ENCODE peak calls at places on chromosomes 11 and 22, in nine cellular contexts. One of them, this sample, is unnamed.

GRCh38 chr11:41058138-41058537 is 401.3 kb downstream of the LRRC4C start:
- DNase-seq in fibroblast of lung: no peak
- DNase-seq in endothelial cell of umbilical vein: no peak
- DNase-seq in neuronal stem cell: no peak
- DNase-seq in osteoblast: no peak
- DNase-seq in mesenchymal stem cell: no peak
- DNase-seq in IMR-90: no peak
- DNase-seq in GM23338: no peak
- DNase-seq in neural progenitor cell: no peak
- DNase-seq in this sample: no peak

GRCh38 chr22:22565991-22566390 is 6.9 kb upstream of the PRAME start:
- DNase-seq in neuronal stem cell: no peak
- DNase-seq in IMR-90: peak; percentile 44
- DNase-seq in osteoblast: no peak
- DNase-seq in endothelial cell of umbilical vein: no peak
- DNase-seq in fibroblast of lung: peak; percentile 3
- DNase-seq in mesenchymal stem cell: peak; percentile 21
- DNase-seq in GM23338: no peak
- DNase-seq in neural progenitor cell: no peak
- DNase-seq in this sample: no peak

GRCh38 chr22:33443688-33444087 is 385.5 kb upstream of the SYN3 start:
- DNase-seq in GM23338: no peak
- DNase-seq in endothelial cell of umbilical vein: no peak
- DNase-seq in IMR-90: no peak
- DNase-seq in mesenchymal stem cell: no peak
- DNase-seq in neuronal stem cell: no peak
- DNase-seq in fibroblast of lung: no peak
- DNase-seq in osteoblast: no peak
- DNase-seq in neural progenitor cell: no peak
- DNase-seq in this sample: no peak

GRCh38 chr22:44003016-44003775 is 20.9 kb upstream of the PARVB start:
- DNase-seq in neural progenitor cell: no peak
- DNase-seq in mesenchymal stem cell: no peak
- DNase-seq in osteoblast: no peak
- DNase-seq in IMR-90: no peak
- DNase-seq in endothelial cell of umbilical vein: peak; percentile 31
- DNase-seq in neuronal stem cell: no peak
- DNase-seq in GM23338: no peak
- DNase-seq in fibroblast of lung: no peak
- DNase-seq in this sample: no peak

GRCh38 chr11:131692961-131693360 is 322.5 kb downstream of the NTM start:
- DNase-seq in GM23338: no peak
- DNase-seq in fibroblast of lung: no peak
- DNase-seq in endothelial cell of umbilical vein: no peak
- DNase-seq in IMR-90: no peak
- DNase-seq in osteoblast: peak; percentile 44
- DNase-seq in neuronal stem cell: no peak
- DNase-seq in mesenchymal stem cell: no peak
- DNase-seq in neural progenitor cell: no peak
- DNase-seq in this sample: no peak

GRCh38 chr11:13364388-13364787 is 86.8 kb downstream of the BMAL1 start:
- DNase-seq in GM23338: no peak
- DNase-seq in fibroblast of lung: peak; percentile 23
- DNase-seq in neural progenitor cell: no peak
- DNase-seq in osteoblast: no peak
- DNase-seq in neuronal stem cell: no peak
- DNase-seq in mesenchymal stem cell: no peak
- DNase-seq in IMR-90: no peak
- DNase-seq in endothelial cell of umbilical vein: no peak
- DNase-seq in this sample: no peak

GRCh38 chr22:36741204-36741793 is 34.6 kb downstream of the IFT27 start:
- DNase-seq in neural progenitor cell: peak; percentile 30
- DNase-seq in GM23338: peak; percentile 60
- DNase-seq in IMR-90: no peak
- DNase-seq in fibroblast of lung: no peak
- DNase-seq in mesenchymal stem cell: peak; percentile 12
- DNase-seq in neuronal stem cell: no peak
- DNase-seq in endothelial cell of umbilical vein: no peak
- DNase-seq in osteoblast: no peak
- DNase-seq in this sample: peak; percentile 69

GRCh38 chr22:39250131-39250530 is 5.3 kb upstream of the PDGFB start:
- DNase-seq in neuronal stem cell: no peak
- DNase-seq in osteoblast: no peak
- DNase-seq in GM23338: no peak
- DNase-seq in neural progenitor cell: peak; percentile 37
- DNase-seq in fibroblast of lung: no peak
- DNase-seq in IMR-90: no peak
- DNase-seq in mesenchymal stem cell: no peak
- DNase-seq in endothelial cell of umbilical vein: no peak
- DNase-seq in this sample: no peak

GRCh38 chr22:44545773-44546172 is 47.7 kb upstream of the RTL6 start:
- DNase-seq in neural progenitor cell: no peak
- DNase-seq in endothelial cell of umbilical vein: no peak
- DNase-seq in IMR-90: no peak
- DNase-seq in osteoblast: no peak
- DNase-seq in mesenchymal stem cell: no peak
- DNase-seq in GM23338: no peak
- DNase-seq in fibroblast of lung: no peak
- DNase-seq in neuronal stem cell: no peak
- DNase-seq in this sample: no peak

GRCh38 chr11:9601041-9601875 is 27.8 kb downstream of the WEE1 start:
- DNase-seq in osteoblast: peak; percentile 84
- DNase-seq in fibroblast of lung: peak; percentile 47
- DNase-seq in mesenchymal stem cell: peak; percentile 82
- DNase-seq in neural progenitor cell: no peak
- DNase-seq in endothelial cell of umbilical vein: no peak
- DNase-seq in IMR-90: peak; percentile 89
- DNase-seq in neuronal stem cell: no peak
- DNase-seq in GM23338: peak; percentile 84
- DNase-seq in this sample: peak; percentile 95
- H2AFZ ChIP-seq in osteoblast: peak overlapping the region; percentile 81
- H2AFZ ChIP-seq in fibroblast of lung: peak overlapping the region; percentile 55
- H2AFZ ChIP-seq in mesenchymal stem cell: peak overlapping the region; percentile 11
- H2AFZ ChIP-seq in neural progenitor cell: peak overlapping the region; percentile 3
- H2AFZ ChIP-seq in endothelial cell of umbilical vein: peak overlapping the region; percentile 60
- H2AFZ ChIP-seq in IMR-90: peak overlapping the region; percentile 85
- H2AFZ ChIP-seq in neuronal stem cell: peak overlapping the region; percentile 86
- H2AFZ ChIP-seq in GM23338: peak overlapping the region; percentile 30
- H2AFZ ChIP-seq in this sample: no peak overlapping the region

DNA sequence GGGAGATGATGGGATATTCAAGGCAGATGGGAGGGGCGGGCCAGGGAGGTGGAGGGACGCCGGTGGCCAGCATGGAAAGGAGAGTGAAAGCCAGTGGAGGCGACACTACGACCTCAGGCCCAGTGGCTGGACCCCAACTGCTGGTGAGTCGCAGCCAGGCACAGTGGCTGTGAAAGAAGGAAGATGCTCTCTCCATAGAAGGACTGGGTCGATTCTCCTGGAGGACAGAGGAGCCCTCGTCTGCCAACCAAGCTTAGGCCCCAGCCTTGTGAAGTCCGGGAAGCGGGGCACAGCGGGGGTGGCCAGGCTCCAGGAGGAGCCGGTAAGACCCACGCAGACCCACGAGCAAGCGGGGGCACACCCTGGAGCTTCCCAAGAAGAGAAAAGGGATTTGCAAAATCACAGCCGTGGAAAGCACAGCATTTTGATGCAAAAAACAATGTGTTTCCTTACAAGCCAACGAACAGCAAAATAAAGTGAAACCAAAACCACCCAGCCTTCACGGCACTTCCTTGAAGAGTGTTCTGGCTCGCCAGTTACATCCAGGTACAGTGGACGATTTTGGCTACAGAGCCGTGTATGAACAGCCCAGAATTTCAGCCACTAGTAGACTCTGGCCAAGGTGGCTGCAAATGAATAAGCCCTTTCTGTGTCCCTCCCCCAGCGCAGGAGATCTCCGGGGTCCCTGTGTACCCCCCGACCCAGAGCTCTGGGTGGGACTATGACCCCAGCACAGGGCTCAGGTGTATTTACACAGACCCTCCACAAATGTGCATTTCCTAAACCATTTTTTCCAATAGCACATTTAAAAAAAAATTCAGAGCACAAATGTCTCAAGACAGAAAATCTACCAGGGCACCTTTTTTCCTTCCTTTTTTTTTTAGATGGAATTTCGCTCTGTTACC is 96.9 kb downstream of the TRMU start:
- DNase-seq in osteoblast: no peak
- DNase-seq in fibroblast of lung: no peak
- DNase-seq in GM23338: no peak
- DNase-seq in endothelial cell of umbilical vein: no peak
- DNase-seq in IMR-90: no peak
- DNase-seq in neural progenitor cell: no peak
- DNase-seq in mesenchymal stem cell: no peak
- DNase-seq in neuronal stem cell: no peak
- DNase-seq in this sample: peak; percentile 79
- H2AFZ ChIP-seq in osteoblast: peak overlapping the region; percentile 68
- H2AFZ ChIP-seq in fibroblast of lung: no peak overlapping the region
- H2AFZ ChIP-seq in GM23338: no peak overlapping the region
- H2AFZ ChIP-seq in endothelial cell of umbilical vein: no peak overlapping the region
- H2AFZ ChIP-seq in IMR-90: peak overlapping the region; percentile 69
- H2AFZ ChIP-seq in neural progenitor cell: no peak overlapping the region
- H2AFZ ChIP-seq in mesenchymal stem cell: no peak overlapping the region
- H2AFZ ChIP-seq in neuronal stem cell: no peak overlapping the region
- H2AFZ ChIP-seq in this sample: peak overlapping the region; percentile 91

DNA sequence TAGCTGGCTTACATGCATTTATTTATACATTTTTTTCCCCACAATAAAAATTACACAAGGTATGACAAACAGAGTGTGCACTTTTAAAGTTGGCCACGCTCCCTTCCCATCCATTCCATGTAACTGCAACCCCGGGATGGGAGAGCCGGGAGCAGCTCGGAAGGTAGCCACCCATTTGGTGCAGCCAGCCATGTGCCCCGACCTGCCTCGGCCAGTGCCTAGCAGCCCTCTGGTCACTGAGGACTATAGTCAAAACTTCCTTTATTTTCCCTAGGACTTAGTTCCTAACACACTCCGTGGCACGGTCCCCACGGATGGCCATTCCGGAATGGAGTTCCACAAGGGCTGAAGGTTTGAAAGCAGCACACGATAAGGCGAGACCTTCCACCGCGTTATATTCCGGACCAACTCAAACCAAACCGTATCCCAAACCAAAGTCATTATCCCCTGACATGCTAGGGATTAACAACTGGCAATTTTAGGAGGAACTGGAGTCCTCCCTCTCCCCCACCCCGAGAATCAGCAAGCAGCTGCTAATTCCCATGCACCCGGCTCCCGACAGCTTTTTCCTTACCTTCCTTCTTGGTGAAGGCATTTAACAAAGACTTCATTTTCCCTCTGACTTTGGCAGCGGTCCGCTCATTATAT is 426.4 kb downstream of the SHANK2 start:
- DNase-seq in neuronal stem cell: peak; percentile 26
- DNase-seq in IMR-90: no peak
- DNase-seq in mesenchymal stem cell: no peak
- DNase-seq in fibroblast of lung: no peak
- DNase-seq in osteoblast: no peak
- DNase-seq in endothelial cell of umbilical vein: no peak
- DNase-seq in neural progenitor cell: no peak
- DNase-seq in GM23338: peak; percentile 28
- DNase-seq in this sample: no peak
- H2AFZ ChIP-seq in neuronal stem cell: peak overlapping the region; percentile 86
- H2AFZ ChIP-seq in IMR-90: no peak overlapping the region
- H2AFZ ChIP-seq in mesenchymal stem cell: no peak overlapping the region
- H2AFZ ChIP-seq in fibroblast of lung: no peak overlapping the region
- H2AFZ ChIP-seq in osteoblast: no peak overlapping the region
- H2AFZ ChIP-seq in endothelial cell of umbilical vein: no peak overlapping the region
- H2AFZ ChIP-seq in neural progenitor cell: peak overlapping the region; percentile 23
- H2AFZ ChIP-seq in GM23338: no peak overlapping the region
- H2AFZ ChIP-seq in this sample: no peak overlapping the region

GRCh38 chr11:84165139-84165538 is 879.0 kb upstream of the CCDC90B start:
- DNase-seq in osteoblast: no peak
- DNase-seq in GM23338: no peak
- DNase-seq in neural progenitor cell: no peak
- DNase-seq in mesenchymal stem cell: no peak
- DNase-seq in fibroblast of lung: peak; percentile 78
- DNase-seq in neuronal stem cell: no peak
- DNase-seq in IMR-90: no peak
- DNase-seq in endothelial cell of umbilical vein: no peak
- DNase-seq in this sample: no peak

GRCh38 chr11:84157639-84158038 is 871.5 kb upstream of the CCDC90B start:
- DNase-seq in mesenchymal stem cell: no peak
- DNase-seq in neuronal stem cell: no peak
- DNase-seq in neural progenitor cell: no peak
- DNase-seq in fibroblast of lung: no peak
- DNase-seq in GM23338: no peak
- DNase-seq in osteoblast: no peak
- DNase-seq in IMR-90: no peak
- DNase-seq in endothelial cell of umbilical vein: no peak
- DNase-seq in this sample: no peak

GRCh38 chr11:84164722-84165121 is 878.6 kb upstream of the CCDC90B start:
- DNase-seq in GM23338: no peak
- DNase-seq in neural progenitor cell: no peak
- DNase-seq in endothelial cell of umbilical vein: no peak
- DNase-seq in IMR-90: no peak
- DNase-seq in neuronal stem cell: no peak
- DNase-seq in mesenchymal stem cell: peak; percentile 5
- DNase-seq in osteoblast: no peak
- DNase-seq in fibroblast of lung: peak; percentile 40
- DNase-seq in this sample: no peak

DNA sequence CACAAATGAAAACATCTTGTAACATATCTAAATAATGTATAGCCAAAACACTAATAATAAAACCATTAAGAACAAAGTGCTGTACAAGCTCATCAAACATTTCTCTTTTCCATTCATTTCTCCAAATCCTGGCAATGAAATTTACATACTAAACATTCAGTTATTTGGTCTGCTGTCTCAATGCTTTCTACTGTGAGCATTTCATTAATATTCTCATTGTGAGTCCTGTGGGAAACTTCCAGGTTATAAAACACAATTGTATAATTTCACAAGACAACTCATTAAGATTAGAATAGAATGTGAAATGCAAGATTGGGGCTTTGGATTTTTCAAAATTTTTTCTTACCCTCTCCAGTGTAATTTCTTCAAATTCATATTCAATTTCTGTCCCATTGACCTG is 876.9 kb upstream of the CCDC90B start:
- DNase-seq in neural progenitor cell: no peak
- DNase-seq in GM23338: no peak
- DNase-seq in osteoblast: no peak
- DNase-seq in fibroblast of lung: no peak
- DNase-seq in neuronal stem cell: no peak
- DNase-seq in mesenchymal stem cell: no peak
- DNase-seq in IMR-90: no peak
- DNase-seq in endothelial cell of umbilical vein: no peak
- DNase-seq in this sample: no peak
- H2AFZ ChIP-seq in neural progenitor cell: no peak overlapping the region
- H2AFZ ChIP-seq in GM23338: no peak overlapping the region
- H2AFZ ChIP-seq in osteoblast: no peak overlapping the region
- H2AFZ ChIP-seq in fibroblast of lung: no peak overlapping the region
- H2AFZ ChIP-seq in neuronal stem cell: no peak overlapping the region
- H2AFZ ChIP-seq in mesenchymal stem cell: no peak overlapping the region
- H2AFZ ChIP-seq in IMR-90: no peak overlapping the region
- H2AFZ ChIP-seq in endothelial cell of umbilical vein: no peak overlapping the region
- H2AFZ ChIP-seq in this sample: no peak overlapping the region

This sample was measured in OCI-LY7.